ENCODE peak calls at places on chromosomes 3 and 15, in nine cellular contexts. W is psoas muscle, N is WTC11, Z is astrocyte, T is foreskin fibroblast, O is AG10803, I is fibroblast of mammary gland, U is A549, D is nephron progenitor cell. K is an unnamed sample.

GRCh38 chr3:154247806-154248480 is 76.3 kb downstream of the DHX36 start:
- DNase-seq in W (no peak), N (no peak), Z (no peak), T (no peak), O (no peak), I (no peak), U (no peak), D (no peak), K (no peak)

GRCh38 chr15:64288999-64289398 is 67.0 kb downstream of the CSNK1G1 start:
- DNase-seq in W (no peak), N (no peak), Z (peak; percentile 53), T (no peak), O (peak; percentile 63), I (peak; percentile 13), U (no peak), D (no peak), K (no peak)

GRCh38 chr15:101436526-101436925 is 53.0 kb downstream of the PCSK6 start:
- DNase-seq in W (no peak), N (no peak), Z (no peak), T (no peak), O (no peak), I (no peak), U (no peak), D (no peak), K (no peak)

GRCh38 chr3:14991148-14991742 is 43.9 kb downstream of the NR2C2 start:
- DNase-seq in W (no peak), N (no peak), Z (no peak), T (peak; percentile 7), O (no peak), I (no peak), U (no peak), D (no peak), K (no peak)

GRCh38 chr15:68691667-68692066 is 112.9 kb downstream of the CORO2B start:
- DNase-seq in W (no peak), N (no peak), Z (no peak), T (no peak), O (no peak), I (no peak), U (no peak), D (no peak), K (no peak)

GRCh38 chr15:89630974-89631901 is 24.0 kb downstream of the KIF7 start:
- DNase-seq in W (no peak), N (no peak), Z (no peak), T (no peak), O (no peak), I (no peak), U (no peak), D (no peak), K (no peak)

GRCh38 chr3:141421639-141422319 is 53.5 kb downstream of the ZBTB38 start:
- DNase-seq in W (no peak), N (no peak), Z (peak; percentile 88), T (peak; percentile 77), O (peak; percentile 66), I (peak; percentile 85), U (peak; percentile 85), D (no peak), K (no peak)

GRCh38 chr3:15440891-15441290 is 13.5 kb downstream of the EAF1 start:
- DNase-seq in W (no peak), N (no peak), Z (no peak), T (no peak), O (peak; percentile 38), I (peak; percentile 72), U (no peak), D (no peak), K (no peak)

DNA sequence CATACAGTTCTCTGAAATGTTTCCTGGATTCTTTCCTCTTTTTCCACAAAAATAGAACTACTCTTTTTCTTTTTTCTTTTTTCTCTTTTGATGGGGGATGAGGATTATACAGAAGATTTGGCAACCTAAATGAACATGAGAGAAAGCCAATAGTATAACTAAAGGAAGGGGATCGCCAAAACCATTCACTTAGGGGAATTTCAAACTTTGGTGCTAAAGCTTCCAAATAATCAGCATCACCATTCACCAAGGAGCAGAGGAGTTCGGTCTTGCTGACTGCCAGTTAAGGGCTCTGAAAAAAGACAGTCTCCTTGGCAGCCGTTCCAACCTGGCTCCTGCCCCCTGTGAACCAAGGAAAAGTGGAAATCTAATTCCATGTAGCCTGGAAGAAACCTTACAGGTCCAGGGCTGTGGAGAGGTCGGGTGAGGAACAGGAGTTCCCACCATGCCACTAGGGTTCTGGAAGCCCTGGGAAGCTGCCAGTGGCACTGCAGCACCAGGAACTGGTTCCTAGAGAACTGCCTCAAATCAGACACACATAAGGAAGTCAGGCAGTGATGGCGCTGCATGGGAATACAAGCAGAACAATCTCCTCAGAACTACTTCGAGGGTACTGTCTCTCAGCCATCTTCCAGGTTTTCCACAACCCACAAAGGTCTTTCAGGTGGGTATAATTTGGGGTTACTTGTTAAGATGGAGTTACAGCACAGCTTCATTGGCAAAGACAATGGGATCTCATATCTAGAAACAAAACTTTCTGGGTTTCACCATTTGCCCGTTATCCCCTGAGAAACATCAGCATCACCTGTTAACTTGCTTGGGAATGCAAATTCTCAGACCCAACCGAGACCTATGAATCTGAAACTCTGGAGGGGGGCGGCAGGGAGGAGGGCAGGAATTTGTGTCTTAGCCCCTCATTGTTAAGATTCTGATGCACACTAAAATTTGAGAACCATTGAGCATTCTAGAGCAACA is 176.7 kb downstream of the TNIK start:
- DNase-seq in W (no peak), N (no peak), Z (no peak), T (no peak), O (no peak), I (no peak), U (no peak), D (no peak), K (no peak)
- TF ChIP-seq CTCF in W (no peak), N (no peak), Z (no peak), T (no peak), O (no peak), I (no peak), U (no peak), D (no peak), K (no peak)

GRCh38 chr15:32651229-32651837 is 9.8 kb downstream of the SCG5 start:
- DNase-seq in W (peak; percentile 27), N (peak; percentile 70), Z (no peak), T (peak; percentile 82), O (peak; percentile 82), I (peak; percentile 73), U (peak; percentile 76), D (peak; percentile 66), K (no peak)

GRCh38 chr15:32643907-32644445 is 2.5 kb downstream of the SCG5 start:
- DNase-seq in W (no peak), N (no peak), Z (no peak), T (peak; percentile 68), O (peak; percentile 36), I (no peak), U (no peak), D (no peak), K (no peak)

GRCh38 chr15:32652178-32652577 is 10.7 kb downstream of the SCG5 start:
- DNase-seq in W (no peak), N (no peak), Z (no peak), T (no peak), O (no peak), I (no peak), U (no peak), D (no peak), K (no peak)

GRCh38 chr15:32646304-32646703 is 4.8 kb downstream of the SCG5 start:
- DNase-seq in W (no peak), N (no peak), Z (no peak), T (no peak), O (no peak), I (no peak), U (no peak), D (no peak), K (no peak)

DNA sequence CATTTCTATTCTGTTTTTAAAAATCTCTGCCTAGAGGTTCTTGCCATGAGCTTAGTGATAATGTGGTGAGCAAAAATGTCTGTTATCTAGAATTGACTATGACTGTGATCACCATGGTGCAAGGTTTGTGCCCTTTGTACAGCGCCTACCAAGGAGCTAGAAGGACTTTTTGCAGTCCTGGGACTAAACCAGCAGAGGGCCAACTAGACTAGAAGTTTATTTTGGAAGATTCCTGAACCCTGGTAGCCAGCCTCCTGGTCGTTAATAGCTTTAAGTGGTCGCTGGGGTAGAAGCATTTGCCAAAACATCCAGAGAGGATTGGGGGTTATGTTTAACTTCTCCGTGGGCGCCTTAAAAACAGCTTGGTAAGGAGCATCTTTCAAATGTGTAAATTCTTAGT is 7.8 kb downstream of the SCG5 start:
- DNase-seq in W (no peak), N (no peak), Z (no peak), T (peak; percentile 63), O (peak; percentile 40), I (peak; percentile 47), U (peak; percentile 47), D (no peak), K (no peak)
- TF ChIP-seq CTCF in W (no peak), N (no peak), Z (peak; percentile 57), T (peak; percentile 55), O (peak; percentile 67), I (peak; percentile 46), U (peak; percentile 55), D (peak; percentile 45), K (no peak)

DNA sequence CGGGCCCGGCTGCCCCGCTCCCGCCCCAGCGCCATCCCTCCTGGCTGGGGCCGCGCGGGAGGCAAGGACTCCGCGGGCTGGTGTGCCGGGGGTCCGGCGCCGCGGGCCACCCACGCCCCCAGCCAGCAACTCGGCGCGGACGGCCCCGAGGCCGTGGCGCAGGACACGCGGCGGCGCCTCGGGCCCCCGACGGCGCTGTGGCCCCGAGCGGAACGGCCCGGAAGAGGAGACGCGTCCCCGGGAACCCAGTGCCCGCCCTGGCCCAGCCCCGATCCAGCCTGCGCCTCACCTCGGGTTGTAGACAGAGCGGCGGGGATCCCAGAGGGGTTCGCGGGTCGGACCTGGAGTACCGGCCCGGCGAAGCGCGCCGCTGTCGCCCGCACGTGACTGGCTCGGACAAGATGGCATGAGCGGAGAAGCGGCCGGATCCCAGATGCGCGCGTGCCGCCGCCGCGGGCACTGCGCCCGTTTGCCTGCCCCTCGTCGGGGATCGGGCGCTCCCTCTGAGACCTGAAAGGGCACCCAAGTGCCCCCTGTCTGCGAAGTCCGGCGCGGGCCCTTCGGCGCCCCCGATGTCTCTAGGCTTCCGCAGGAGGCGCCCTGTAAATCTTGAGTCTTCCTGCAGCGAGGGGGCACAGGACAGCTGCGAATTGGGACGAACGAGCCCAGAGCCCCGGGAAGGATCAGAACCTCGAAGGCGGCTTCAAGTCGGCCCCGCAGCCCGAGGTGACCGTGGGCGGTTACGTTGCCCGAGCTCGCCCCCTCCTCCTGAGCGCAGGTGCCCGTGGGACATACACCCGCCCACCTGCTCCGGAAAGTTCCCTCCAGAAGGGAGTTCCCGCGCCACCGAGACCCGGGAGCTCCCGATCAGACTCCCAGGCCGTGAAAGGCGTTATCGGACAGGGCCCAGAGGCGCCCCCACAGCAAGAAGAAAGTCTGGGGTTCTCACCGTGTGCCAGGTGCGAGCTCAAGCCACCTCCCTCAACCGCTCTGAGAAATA is 598 bp upstream of the SFMBT1 start:
- DNase-seq in W (peak; percentile 54), N (peak; percentile 82), Z (no peak), T (peak; percentile 65), O (peak; percentile 12), I (peak; percentile 21), U (peak; percentile 82), D (peak; percentile 59), K (peak; percentile 70)
- TF ChIP-seq CTCF in W (peak; percentile 34), N (no peak), Z (no peak), T (peak; percentile 43), O (peak; percentile 38), I (no peak), U (peak; percentile 52), D (no peak), K (peak; percentile 64)

GRCh38 chr15:39598186-39598850 is 17.4 kb downstream of the THBS1 start:
- DNase-seq in W (no peak), N (no peak), Z (no peak), T (peak; percentile 37), O (peak; percentile 96), I (peak; percentile 65), U (no peak), D (no peak), K (no peak)

GRCh38 chr15:39598958-39599845 is 18.3 kb downstream of the THBS1 start:
- DNase-seq in W (no peak), N (no peak), Z (no peak), T (peak; percentile 21), O (peak; percentile 90), I (peak; percentile 48), U (no peak), D (no peak), K (no peak)

GRCh38 chr15:39602143-39602542 is 21.3 kb downstream of the THBS1 start:
- DNase-seq in W (no peak), N (peak; percentile 40), Z (no peak), T (no peak), O (no peak), I (no peak), U (no peak), D (no peak), K (no peak)

GRCh38 chr15:39597751-39598185 is 16.9 kb downstream of the THBS1 start:
- DNase-seq in W (no peak), N (no peak), Z (no peak), T (peak; percentile 54), O (peak; percentile 99), I (peak; percentile 71), U (no peak), D (no peak), K (no peak)

DNA sequence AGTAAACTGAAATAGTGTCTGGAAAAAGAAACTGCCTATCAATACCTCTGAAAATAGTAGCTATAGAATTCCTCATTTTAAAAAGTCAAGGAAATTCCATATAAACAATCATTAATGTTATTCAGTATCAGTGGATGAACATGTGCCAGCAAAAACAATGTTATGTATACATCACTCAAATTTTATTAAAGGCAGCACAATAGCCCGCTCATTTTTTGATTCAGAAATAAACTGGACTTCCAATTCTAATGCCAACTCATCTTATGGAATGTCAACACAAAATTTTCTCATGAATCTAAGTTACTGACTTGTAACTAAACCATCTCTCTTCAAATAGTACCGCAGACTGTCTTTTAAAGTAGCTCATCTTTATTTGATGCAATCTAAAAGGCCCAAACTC is 19.0 kb downstream of the THBS1 start:
- DNase-seq in W (no peak), N (no peak), Z (no peak), T (peak; percentile 22), O (peak; percentile 75), I (peak; percentile 32), U (no peak), D (no peak), K (no peak)
- TF ChIP-seq CTCF in W (no peak), N (no peak), Z (no peak), T (no peak), O (no peak), I (no peak), U (no peak), D (no peak), K (no peak)

K was measured in natural killer cell.